ENCODE peak calls at places on chromosome 12, in six cellular contexts. A is amygdala, D is HS-5, C is NCI-H2081, E is Daoy, M is brain microvascular endothelial cell. Y is an unnamed sample.

GRCh38 chr12:113818833-113819232 is 147.3 kb downstream of the RBM19 start:
- DNase-seq in C (no peak), M (no peak), E (peak), A (no peak), D (no peak), Y (no peak)

GRCh38 chr12:89382366-89382765 is 30.1 kb upstream of the DUSP6 start:
- DNase-seq in M (no peak), A (no peak), D (no peak), C (no peak), E (no peak), Y (no peak)

GRCh38 chr12:114500775-114501473 is 95.0 kb upstream of the TBX5 start:
- DNase-seq in D (no peak), E (no peak), M (no peak), A (no peak), C (no peak), Y (no peak)

GRCh38 chr12:57621497-57622292 is 10.5 kb downstream of the ARHGEF25 start:
- DNase-seq in C (peak), E (peak), M (no peak), D (no peak), A (no peak), Y (peak)

GRCh38 chr12:34390846-34391700 is 368.8 kb downstream of the ALG10 start:
- DNase-seq in M (no peak), A (no peak), D (no peak), E (no peak), C (no peak), Y (no peak)

GRCh38 chr12:115491851-115492250 is 785.6 kb downstream of the MED13L start:
- DNase-seq in C (no peak), E (no peak), M (no peak), A (no peak), D (no peak), Y (no peak)

GRCh38 chr12:41067941-41068645 is 120.0 kb upstream of the PDZRN4 start:
- DNase-seq in D (no peak), M (no peak), A (no peak), C (no peak), E (no peak), Y (no peak)

GRCh38 chr12:71967176-71967575 is 28.5 kb downstream of the TPH2 start:
- DNase-seq in A (no peak), E (peak), C (no peak), D (no peak), M (no peak), Y (no peak)

GRCh38 chr12:33488036-33488435 is 48.4 kb upstream of the SYT10 start:
- DNase-seq in D (no peak), E (no peak), M (no peak), A (no peak), C (no peak), Y (no peak)

GRCh38 chr12:89506050-89506449 is 18.5 kb downstream of the GALNT4 start:
- DNase-seq in M (no peak), C (no peak), E (no peak), A (no peak), D (no peak), Y (no peak)

GRCh38 chr12:93089805-93090569 is 160.9 kb upstream of the EEA1 start:
- DNase-seq in A (no peak), M (peak), C (no peak), D (peak), E (peak), Y (no peak)

GRCh38 chr12:25745281-25745680 is 192.2 kb upstream of the LMNTD1 start:
- DNase-seq in E (no peak), M (no peak), C (no peak), D (no peak), A (no peak), Y (no peak)

Y was measured in NCI-H526 treated with DMSO at 0.1 percent for 48 hours.